ENCODE peak calls at places on chromosomes 7 and 10, in four cellular contexts. One of them, this sample, is unnamed.

GRCh38 chr7:39733881-39734571 is 110.7 kb downstream of the RALA start:
- DNase-seq in HCT116: no peak
- DNase-seq in stomach: no peak
- DNase-seq in esophagus squamous epithelium: no peak
- DNase-seq in this sample: no peak

GRCh38 chr7:28112467-28112866 is 68.1 kb downstream of the JAZF1 start:
- DNase-seq in HCT116: no peak
- DNase-seq in stomach: no peak
- DNase-seq in esophagus squamous epithelium: no peak
- DNase-seq in this sample: no peak

GRCh38 chr7:154474903-154475520 is 422.8 kb downstream of the DPP6 start:
- DNase-seq in HCT116: no peak
- DNase-seq in stomach: no peak
- DNase-seq in esophagus squamous epithelium: no peak
- DNase-seq in this sample: no peak

GRCh38 chr7:158548726-158549125 is 38.9 kb downstream of the PTPRN2 start:
- DNase-seq in HCT116: no peak
- DNase-seq in stomach: no peak
- DNase-seq in esophagus squamous epithelium: no peak
- DNase-seq in this sample: no peak

GRCh38 chr7:95511716-95512260 is 26.0 kb downstream of the ASB4 start:
- DNase-seq in HCT116: peak; percentile 63
- DNase-seq in stomach: peak; percentile 78
- DNase-seq in esophagus squamous epithelium: no peak
- DNase-seq in this sample: no peak

GRCh38 chr10:12947741-12948140 is 53.8 kb downstream of the CCDC3 start:
- DNase-seq in HCT116: no peak
- DNase-seq in stomach: no peak
- DNase-seq in esophagus squamous epithelium: no peak
- DNase-seq in this sample: no peak

GRCh38 chr7:155409980-155410379 is 47.9 kb upstream of the EN2 start:
- DNase-seq in HCT116: no peak
- DNase-seq in stomach: no peak
- DNase-seq in esophagus squamous epithelium: no peak
- DNase-seq in this sample: no peak

GRCh38 chr10:126661356-126661755 is 9.1 kb downstream of the C10orf90 start:
- DNase-seq in HCT116: no peak
- DNase-seq in stomach: no peak
- DNase-seq in esophagus squamous epithelium: no peak
- DNase-seq in this sample: no peak

GRCh38 chr10:81866753-81867152 is 8.2 kb upstream of the NRG3 start:
- DNase-seq in HCT116: no peak
- DNase-seq in stomach: no peak
- DNase-seq in esophagus squamous epithelium: no peak
- DNase-seq in this sample: no peak

GRCh38 chr7:151810434-151811232 is 66.3 kb downstream of the PRKAG2 start:
- DNase-seq in HCT116: no peak
- DNase-seq in stomach: peak; percentile 70
- DNase-seq in esophagus squamous epithelium: no peak
- DNase-seq in this sample: no peak

GRCh38 chr10:5502903-5503835 is 3.8 kb upstream of the CALML5 start:
- DNase-seq in HCT116: no peak
- DNase-seq in stomach: peak; percentile 87
- DNase-seq in esophagus squamous epithelium: no peak
- DNase-seq in this sample: no peak

GRCh38 chr7:30931161-30931926 is 19.7 kb downstream of the AQP1 start:
- DNase-seq in HCT116: no peak
- DNase-seq in stomach: peak; percentile 16
- DNase-seq in esophagus squamous epithelium: no peak
- DNase-seq in this sample: peak; percentile 5

GRCh38 chr10:121983828-121984227 is 5.1 kb upstream of the TACC2 start:
- DNase-seq in HCT116: no peak
- DNase-seq in stomach: no peak
- DNase-seq in esophagus squamous epithelium: no peak
- DNase-seq in this sample: no peak

GRCh38 chr10:46556515-46557318 is at the start of gene GPRIN2:
- DNase-seq in HCT116: no peak
- DNase-seq in stomach: peak; percentile 80
- DNase-seq in esophagus squamous epithelium: no peak
- DNase-seq in this sample: no peak

GRCh38 chr10:133309720-133310398 is 1.1 kb downstream of the ZNF511 start:
- DNase-seq in HCT116: no peak
- DNase-seq in stomach: peak; percentile 66
- DNase-seq in esophagus squamous epithelium: no peak
- DNase-seq in this sample: no peak

GRCh38 chr7:117216010-117216409 is 106.8 kb downstream of the WNT2 start:
- DNase-seq in HCT116: no peak
- DNase-seq in stomach: no peak
- DNase-seq in esophagus squamous epithelium: no peak
- DNase-seq in this sample: no peak

GRCh38 chr10:986137-986825 is 2.0 kb upstream of the GTPBP4 start:
- DNase-seq in HCT116: no peak
- DNase-seq in stomach: peak; percentile 86
- DNase-seq in esophagus squamous epithelium: no peak
- DNase-seq in this sample: no peak

GRCh38 chr10:13787015-13787421 is 200.3 kb downstream of the PRPF18 start:
- DNase-seq in HCT116: no peak
- DNase-seq in stomach: no peak
- DNase-seq in esophagus squamous epithelium: no peak
- DNase-seq in this sample: peak; percentile 40

GRCh38 chr7:138472292-138473079 is 12.4 kb downstream of the TRIM24 start:
- DNase-seq in HCT116: no peak
- DNase-seq in stomach: no peak
- DNase-seq in esophagus squamous epithelium: no peak
- DNase-seq in this sample: no peak

GRCh38 chr7:120550494-120551048 is 277.6 kb downstream of the KCND2 start:
- DNase-seq in HCT116: no peak
- DNase-seq in stomach: no peak
- DNase-seq in esophagus squamous epithelium: no peak
- DNase-seq in this sample: no peak

GRCh38 chr7:70347463-70347855 is 749.2 kb downstream of the AUTS2 start:
- DNase-seq in HCT116: no peak
- DNase-seq in stomach: no peak
- DNase-seq in esophagus squamous epithelium: no peak
- DNase-seq in this sample: no peak

GRCh38 chr7:107528461-107528860 is 35.3 kb downstream of the COG5 start:
- DNase-seq in HCT116: no peak
- DNase-seq in stomach: no peak
- DNase-seq in esophagus squamous epithelium: no peak
- DNase-seq in this sample: no peak

GRCh38 chr10:17059197-17059688 is 70.4 kb downstream of the CUBN start:
- DNase-seq in HCT116: no peak
- DNase-seq in stomach: no peak
- DNase-seq in esophagus squamous epithelium: no peak
- DNase-seq in this sample: no peak

GRCh38 chr7:88759216-88759955 is at the start of gene ZNF804B:
- DNase-seq in HCT116: no peak
- DNase-seq in stomach: no peak
- DNase-seq in esophagus squamous epithelium: no peak
- DNase-seq in this sample: no peak

GRCh38 chr7:77529279-77529678 is 7.8 kb upstream of the PTPN12 start:
- DNase-seq in HCT116: no peak
- DNase-seq in stomach: no peak
- DNase-seq in esophagus squamous epithelium: no peak
- DNase-seq in this sample: no peak

GRCh38 chr10:8778713-8779112 is 724.2 kb downstream of the GATA3 start:
- DNase-seq in HCT116: no peak
- DNase-seq in stomach: peak; percentile 25
- DNase-seq in esophagus squamous epithelium: no peak
- DNase-seq in this sample: no peak

GRCh38 chr10:60732240-60733188 is 45.8 kb upstream of the CDK1 start:
- DNase-seq in HCT116: no peak
- DNase-seq in stomach: peak; percentile 58
- DNase-seq in esophagus squamous epithelium: no peak
- DNase-seq in this sample: peak; percentile 9

GRCh38 chr7:1372063-1372462 is 87.2 kb downstream of the MICALL2 start:
- DNase-seq in HCT116: no peak
- DNase-seq in stomach: no peak
- DNase-seq in esophagus squamous epithelium: no peak
- DNase-seq in this sample: no peak

GRCh38 chr7:1370738-1371137 is 88.5 kb downstream of the MICALL2 start:
- DNase-seq in HCT116: no peak
- DNase-seq in stomach: no peak
- DNase-seq in esophagus squamous epithelium: no peak
- DNase-seq in this sample: no peak

GRCh38 chr7:1368150-1368681 is 91.1 kb downstream of the MICALL2 start:
- DNase-seq in HCT116: no peak
- DNase-seq in stomach: no peak
- DNase-seq in esophagus squamous epithelium: no peak
- DNase-seq in this sample: no peak

GRCh38 chr7:1368682-1369571 is 90.3 kb downstream of the MICALL2 start:
- DNase-seq in HCT116: peak; percentile 27
- DNase-seq in stomach: no peak
- DNase-seq in esophagus squamous epithelium: no peak
- DNase-seq in this sample: peak; percentile 58

DNA sequence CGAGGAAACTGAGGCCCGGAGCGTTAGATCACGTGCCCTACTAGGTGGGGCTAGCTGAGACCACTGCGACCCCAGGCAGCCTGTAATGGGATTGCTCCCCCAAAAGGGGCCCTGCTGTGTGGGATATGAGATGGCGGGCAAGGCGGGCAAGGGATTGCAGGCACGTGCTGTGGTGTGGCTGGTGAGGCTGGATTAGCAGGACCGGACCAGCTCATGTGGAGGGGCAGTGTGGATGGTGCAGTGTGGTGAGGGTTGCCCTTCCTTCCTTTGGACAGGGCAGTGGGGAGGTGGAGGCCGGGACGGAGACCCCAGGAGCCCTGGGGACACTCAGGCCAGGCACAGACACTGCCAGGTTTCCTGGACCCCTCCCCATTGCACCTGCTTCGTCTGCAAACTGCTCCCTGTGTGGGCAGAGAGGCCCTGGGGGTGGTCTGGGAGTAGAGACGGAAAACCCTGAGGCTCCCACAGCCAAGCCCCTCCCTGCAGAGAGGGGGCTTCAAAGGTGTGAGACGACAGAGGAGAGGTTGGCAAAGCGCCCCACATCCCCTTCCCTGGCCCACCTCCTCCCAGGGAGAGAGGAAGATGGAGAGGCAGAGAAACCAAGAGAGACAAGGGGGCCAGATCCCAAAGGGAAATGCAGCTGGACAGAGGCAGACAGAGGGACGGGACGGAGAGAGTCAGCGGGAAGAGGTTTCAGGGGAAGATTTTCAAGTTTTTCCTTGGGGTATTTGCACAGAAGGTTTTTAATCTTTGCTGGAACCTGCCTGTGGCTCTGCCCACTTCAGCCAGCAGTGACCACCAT is 89.2 kb downstream of the MICALL2 start:
- DNase-seq in HCT116: no peak
- DNase-seq in stomach: no peak
- DNase-seq in esophagus squamous epithelium: no peak
- DNase-seq in this sample: no peak
- TF ChIP-seq POLR2A in HCT116: no peak
- TF ChIP-seq POLR2A in stomach: no peak
- TF ChIP-seq POLR2A in esophagus squamous epithelium: no peak
- TF ChIP-seq POLR2A in this sample: no peak

GRCh38 chr10:110225756-110226554 is 18.6 kb downstream of the MXI1 start:
- DNase-seq in HCT116: peak; percentile 92
- DNase-seq in stomach: peak; percentile 93
- DNase-seq in esophagus squamous epithelium: peak; percentile 53
- DNase-seq in this sample: peak; percentile 71
- TF ChIP-seq POLR2A in HCT116: no peak
- TF ChIP-seq POLR2A in stomach: no peak
- TF ChIP-seq POLR2A in esophagus squamous epithelium: no peak
- TF ChIP-seq POLR2A in this sample: no peak

GRCh38 chr7:92058899-92059298 is 75.4 kb downstream of the CYP51A1 start:
- DNase-seq in HCT116: no peak
- DNase-seq in stomach: no peak
- DNase-seq in esophagus squamous epithelium: no peak
- DNase-seq in this sample: no peak

GRCh38 chr7:92061154-92061553 is 73.1 kb downstream of the CYP51A1 start:
- DNase-seq in HCT116: no peak
- DNase-seq in stomach: no peak
- DNase-seq in esophagus squamous epithelium: no peak
- DNase-seq in this sample: no peak

GRCh38 chr7:92064414-92065029 is 69.8 kb downstream of the CYP51A1 start:
- DNase-seq in HCT116: no peak
- DNase-seq in stomach: no peak
- DNase-seq in esophagus squamous epithelium: no peak
- DNase-seq in this sample: no peak
- TF ChIP-seq POLR2A in HCT116: no peak
- TF ChIP-seq POLR2A in stomach: no peak
- TF ChIP-seq POLR2A in esophagus squamous epithelium: no peak
- TF ChIP-seq POLR2A in this sample: no peak

DNA sequence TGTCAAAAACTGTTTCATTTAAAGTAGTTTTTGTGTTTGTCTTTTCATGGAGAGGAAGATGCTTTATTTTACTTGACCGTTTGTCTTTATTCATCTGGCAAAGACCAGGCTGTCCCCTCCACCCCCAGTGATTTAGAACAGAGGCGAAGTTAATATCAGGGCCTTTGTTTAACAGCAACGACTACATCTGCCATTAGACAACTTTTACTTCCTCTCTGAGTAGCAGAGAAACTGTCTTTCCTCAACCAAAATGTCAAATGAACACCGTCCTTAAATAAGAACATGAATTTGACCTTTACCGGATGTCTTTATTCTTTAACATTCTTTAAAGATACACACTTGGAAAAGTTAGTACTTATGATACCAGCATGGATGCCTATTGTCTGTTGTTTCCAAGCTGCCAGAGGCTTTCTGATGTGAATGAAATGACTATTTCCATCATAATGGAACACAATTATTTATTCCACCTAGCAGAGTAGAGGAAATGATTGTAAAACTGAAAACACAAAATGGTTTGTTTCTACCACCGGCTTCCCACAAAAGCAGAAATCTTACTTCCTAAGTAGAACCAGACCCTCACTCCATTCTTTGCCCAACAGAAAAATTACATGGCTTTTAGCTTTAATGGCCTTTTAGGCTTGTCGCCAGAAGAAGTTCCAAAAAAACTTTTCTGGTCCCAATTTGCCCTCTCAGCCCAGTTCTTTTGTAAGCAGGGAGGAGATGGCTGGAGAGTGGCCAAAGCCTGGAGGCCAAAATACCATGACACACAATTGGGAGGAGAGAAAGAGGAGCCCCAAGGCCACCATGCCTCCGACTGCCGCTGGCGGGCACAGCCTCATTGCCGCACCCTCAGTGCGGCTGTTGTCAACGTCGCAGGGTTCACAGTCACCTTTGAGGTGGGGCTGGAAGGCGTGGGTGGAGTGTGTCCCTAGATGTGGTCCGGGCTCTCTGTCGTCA is 168.5 kb downstream of the TEX36 start:
- DNase-seq in HCT116: no peak
- DNase-seq in stomach: no peak
- DNase-seq in esophagus squamous epithelium: no peak
- DNase-seq in this sample: no peak
- TF ChIP-seq POLR2A in HCT116: no peak
- TF ChIP-seq POLR2A in stomach: no peak
- TF ChIP-seq POLR2A in esophagus squamous epithelium: no peak
- TF ChIP-seq POLR2A in this sample: no peak

This sample was measured in GM12892.